ENCODE peak calls at places on chromosomes 1 and 21, in eight cellular contexts. P is A549, N is transverse colon, Q is endothelial cell, S is HFF-Myc, Z is H9, A is left ventricle myocardium inferior, E is left lung. C is an unnamed sample.

GRCh38 chr1:109787845-109788605 is 24.3 kb upstream of the EPS8L3 start:
- DNase-seq in S (no peak), E (no peak), N (peak; percentile 18), Q (no peak), P (no peak), A (peak; percentile 9), Z (peak; percentile 18), C (peak; percentile 65)

GRCh38 chr1:106879538-106879937 is 176.9 kb upstream of the PRMT6 start:
- DNase-seq in N (peak; percentile 77), E (peak; percentile 60), P (no peak), Q (no peak), A (peak; percentile 75), S (no peak), Z (no peak), C (no peak)

GRCh38 chr1:54904476-54905048 is 17.6 kb upstream of the DHCR24 start:
- DNase-seq in E (no peak), A (no peak), Z (no peak), P (no peak), N (no peak), Q (no peak), S (no peak), C (no peak)

GRCh38 chr21:46295996-46296752 is 10.0 kb downstream of the YBEY start:
- DNase-seq in Q (no peak), E (peak; percentile 90), A (peak; percentile 92), P (no peak), N (peak; percentile 70), Z (peak; percentile 64), S (peak; percentile 95), C (no peak)

GRCh38 chr1:72623299-72623708 is 341.0 kb upstream of the NEGR1 start:
- DNase-seq in Z (peak; percentile 38), Q (peak; percentile 13), P (no peak), A (no peak), N (no peak), S (peak; percentile 16), E (no peak), C (no peak)

GRCh38 chr1:210292276-210292851 is 36.3 kb upstream of the HHAT start:
- DNase-seq in E (peak; percentile 91), S (peak; percentile 62), P (peak; percentile 59), A (peak; percentile 64), N (peak; percentile 79), Z (peak; percentile 89), Q (peak; percentile 45), C (peak; percentile 90)

GRCh38 chr1:156509424-156510035 is 9.0 kb upstream of the MEF2D start:
- DNase-seq in Z (no peak), S (no peak), E (no peak), N (peak; percentile 6), A (no peak), P (no peak), Q (no peak), C (no peak)

GRCh38 chr1:204151562-204152309 is at the start of gene ETNK2:
- DNase-seq in Q (peak; percentile 69), N (peak; percentile 57), A (peak; percentile 51), Z (peak; percentile 75), E (peak; percentile 81), P (peak; percentile 83), S (no peak), C (peak; percentile 81)

GRCh38 chr21:46388206-46388880 is 64.4 kb downstream of the PCNT start:
- DNase-seq in P (no peak), E (peak; percentile 72), A (no peak), N (no peak), Z (no peak), S (no peak), Q (no peak), C (no peak)

GRCh38 chr1:78303620-78304019 is 187.2 kb upstream of the PTGFR start:
- DNase-seq in E (no peak), P (no peak), N (peak; percentile 17), Q (no peak), S (no peak), A (peak; percentile 21), Z (no peak), C (no peak)

GRCh38 chr1:235739124-235739523 is 89.5 kb upstream of the GNG4 start:
- DNase-seq in E (no peak), N (no peak), P (no peak), A (no peak), Z (no peak), Q (no peak), S (peak; percentile 30), C (no peak)

GRCh38 chr21:39556176-39556575 is 56.6 kb upstream of the B3GALT5 start:
- DNase-seq in N (no peak), Z (peak; percentile 54), A (no peak), E (no peak), P (no peak), Q (no peak), S (no peak), C (no peak)

GRCh38 chr1:59027176-59027575 is 243.3 kb upstream of the JUN start:
- DNase-seq in N (no peak), Z (no peak), E (no peak), Q (no peak), P (no peak), A (no peak), S (no peak), C (no peak)

GRCh38 chr1:59029366-59029765 is 245.5 kb upstream of the JUN start:
- DNase-seq in E (no peak), Q (no peak), Z (no peak), N (no peak), A (no peak), S (no peak), P (no peak), C (no peak)

GRCh38 chr1:59028052-59028451 is 244.2 kb upstream of the JUN start:
- DNase-seq in N (peak; percentile 30), Z (no peak), Q (no peak), A (no peak), S (no peak), E (no peak), P (no peak), C (no peak)

GRCh38 chr1:59032221-59032620 is 248.4 kb upstream of the JUN start:
- DNase-seq in N (no peak), Q (no peak), S (no peak), A (no peak), E (no peak), P (no peak), Z (no peak), C (no peak)

DNA sequence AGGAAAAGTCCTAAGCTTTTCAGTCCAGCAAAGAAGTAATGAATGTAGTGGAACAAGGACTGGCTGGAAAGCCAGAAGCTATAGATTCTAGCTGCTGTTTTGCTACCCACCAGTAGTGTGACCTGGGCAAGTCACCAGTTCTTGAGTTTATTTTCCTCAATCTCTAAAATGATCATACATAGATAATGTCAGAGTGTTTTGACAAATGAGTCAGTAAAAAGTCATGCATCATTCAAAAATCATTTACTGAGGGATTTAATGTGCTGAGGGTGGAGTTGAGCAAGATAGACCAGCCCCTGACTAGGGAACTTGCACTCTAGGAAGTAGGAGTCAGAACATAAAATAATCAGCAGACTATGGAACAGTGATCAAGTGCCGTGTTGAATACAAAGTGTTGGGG is 245.9 kb upstream of the JUN start:
- DNase-seq in A (no peak), E (no peak), S (no peak), Z (no peak), P (no peak), N (no peak), Q (no peak), C (no peak)
- TF ChIP-seq CTCF in A (no peak), E (no peak), S (no peak), Z (no peak), P (no peak), N (no peak), Q (no peak), C (no peak)

DNA sequence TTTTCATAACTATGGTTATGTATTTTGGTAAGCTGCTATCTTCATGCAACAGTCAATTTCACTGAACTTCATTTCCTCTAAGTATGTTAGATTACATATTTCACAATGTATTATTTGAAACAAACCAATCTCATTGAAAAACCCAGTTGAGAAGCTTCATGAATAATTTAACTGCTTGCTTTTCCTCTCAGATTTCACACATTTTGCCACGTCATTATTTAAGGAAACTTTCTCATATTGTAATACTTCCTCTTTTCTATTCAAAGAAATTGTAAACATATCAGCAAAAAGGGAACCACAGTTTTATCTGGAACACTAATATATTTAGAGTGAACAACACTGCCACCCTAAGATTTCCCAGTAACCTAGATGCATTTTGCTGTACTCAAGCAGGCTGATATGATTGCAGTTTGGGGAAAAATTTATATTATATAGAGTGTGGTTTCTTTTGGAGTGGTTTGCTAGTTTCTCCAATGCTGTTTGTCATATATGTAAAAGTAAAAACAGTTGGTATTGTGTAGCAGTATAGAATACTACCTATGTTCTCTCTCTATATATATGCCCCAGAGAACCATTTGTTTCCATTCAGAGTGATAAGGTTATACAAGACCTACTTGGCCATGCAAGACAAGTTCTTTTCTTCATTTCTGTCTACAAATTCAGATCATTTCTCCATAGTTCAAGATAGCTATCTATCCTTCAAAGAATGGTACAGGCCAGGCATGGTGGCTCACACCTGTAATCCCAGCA is 28.4 kb upstream of the AHCTF1 start:
- DNase-seq in A (no peak), E (no peak), Z (no peak), S (no peak), P (no peak), Q (no peak), N (no peak), C (no peak)
- TF ChIP-seq CTCF in A (peak; percentile 31), E (no peak), Z (no peak), S (no peak), P (no peak), Q (no peak), N (no peak), C (no peak)

GRCh38 chr1:31155216-31155806 is 84.4 kb downstream of the NKAIN1 start:
- DNase-seq in S (no peak), Z (peak; percentile 80), Q (peak; percentile 57), N (peak; percentile 78), A (peak; percentile 69), E (peak; percentile 91), P (peak; percentile 43), C (peak; percentile 81)
- TF ChIP-seq CTCF in S (peak; percentile 21), Z (peak; percentile 29), Q (no peak), N (peak; percentile 30), A (peak; percentile 41), E (no peak), P (no peak), C (peak; percentile 42)

DNA sequence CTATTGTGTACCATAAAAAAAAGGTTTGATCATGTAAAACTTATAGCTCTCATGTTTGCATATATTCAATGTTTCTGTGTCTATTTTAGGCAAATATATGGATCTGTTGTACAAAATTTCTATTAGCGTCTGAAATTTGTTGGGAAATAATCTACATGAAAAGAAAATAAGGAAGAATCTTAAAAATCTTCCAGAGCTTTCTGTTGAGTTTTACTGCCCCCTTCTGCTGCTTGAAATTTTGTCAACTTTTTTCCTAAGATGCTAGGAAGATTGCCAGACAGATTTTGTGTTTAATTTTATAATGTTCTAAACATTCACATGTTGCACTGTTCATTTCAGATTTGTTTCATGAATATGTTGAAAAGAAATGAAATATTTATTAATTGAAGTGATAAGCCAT is 2.5 kb upstream of the PTGS2 start:
- DNase-seq in Q (no peak), A (no peak), P (no peak), E (no peak), N (no peak), S (no peak), Z (no peak), C (no peak)
- TF ChIP-seq CTCF in Q (no peak), A (peak; percentile 14), P (peak; percentile 75), E (no peak), N (no peak), S (peak; percentile 12), Z (peak; percentile 44), C (no peak)

GRCh38 chr21:37072239-37072987 is 458 bp downstream of the PIGP start:
- DNase-seq in Z (no peak), P (peak; percentile 25), A (peak; percentile 85), N (peak; percentile 11), S (no peak), Q (no peak), E (peak; percentile 95), C (no peak)
- TF ChIP-seq CTCF in Z (no peak), P (no peak), A (no peak), N (no peak), S (no peak), Q (no peak), E (no peak), C (no peak)